ENCODE peak calls at places on chromosome 20, in seven cellular contexts. One of them, this sample, is unnamed.

GRCh38 chr20:420721-421574 is 12.8 kb downstream of the RBCK1 start:
- DNase-seq in HepG2: no peak
- DNase-seq in endothelial cell of umbilical vein: no peak
- DNase-seq in HCT116: no peak
- DNase-seq in GM23338: peak
- DNase-seq in GM12878: no peak
- DNase-seq in K562: peak
- DNase-seq in this sample: no peak

GRCh38 chr20:1934162-1934561 is 39.0 kb downstream of the SIRPA start:
- DNase-seq in HCT116: no peak
- DNase-seq in K562: no peak
- DNase-seq in HepG2: no peak
- DNase-seq in GM23338: no peak
- DNase-seq in GM12878: no peak
- DNase-seq in endothelial cell of umbilical vein: no peak
- DNase-seq in this sample: no peak

GRCh38 chr20:19602660-19603389 is 155.2 kb upstream of the RIN2 start:
- DNase-seq in K562: no peak
- DNase-seq in GM23338: no peak
- DNase-seq in GM12878: no peak
- DNase-seq in HepG2: no peak
- DNase-seq in HCT116: no peak
- DNase-seq in endothelial cell of umbilical vein: no peak
- DNase-seq in this sample: no peak

GRCh38 chr20:444862-445426 is 17.4 kb downstream of the TBC1D20 start:
- DNase-seq in K562: peak
- DNase-seq in GM23338: no peak
- DNase-seq in HepG2: no peak
- DNase-seq in endothelial cell of umbilical vein: peak
- DNase-seq in HCT116: no peak
- DNase-seq in GM12878: no peak
- DNase-seq in this sample: no peak

GRCh38 chr20:46000571-46001145 is 8.1 kb upstream of the MMP9 start:
- DNase-seq in GM12878: no peak
- DNase-seq in K562: no peak
- DNase-seq in HCT116: no peak
- DNase-seq in GM23338: peak
- DNase-seq in endothelial cell of umbilical vein: no peak
- DNase-seq in HepG2: no peak
- DNase-seq in this sample: no peak

GRCh38 chr20:48791666-48792071 is 36.1 kb downstream of the PREX1 start:
- DNase-seq in GM12878: no peak
- DNase-seq in GM23338: no peak
- DNase-seq in HepG2: no peak
- DNase-seq in K562: no peak
- DNase-seq in HCT116: no peak
- DNase-seq in endothelial cell of umbilical vein: peak
- DNase-seq in this sample: no peak

GRCh38 chr20:16107172-16107870 is 465.9 kb downstream of the KIF16B start:
- DNase-seq in endothelial cell of umbilical vein: no peak
- DNase-seq in GM23338: no peak
- DNase-seq in HepG2: no peak
- DNase-seq in HCT116: no peak
- DNase-seq in GM12878: no peak
- DNase-seq in K562: no peak
- DNase-seq in this sample: no peak

GRCh38 chr20:21191839-21192238 is 66.0 kb downstream of the KIZ start:
- DNase-seq in GM12878: no peak
- DNase-seq in HCT116: no peak
- DNase-seq in GM23338: peak
- DNase-seq in HepG2: no peak
- DNase-seq in K562: no peak
- DNase-seq in endothelial cell of umbilical vein: no peak
- DNase-seq in this sample: no peak

GRCh38 chr20:35891375-35891774 is 62.9 kb downstream of the SCAND1 start:
- DNase-seq in K562: no peak
- DNase-seq in endothelial cell of umbilical vein: no peak
- DNase-seq in GM23338: no peak
- DNase-seq in GM12878: no peak
- DNase-seq in HepG2: no peak
- DNase-seq in HCT116: no peak
- DNase-seq in this sample: no peak

GRCh38 chr20:1423625-1424106 is 30.8 kb upstream of the FKBP1A start:
- DNase-seq in GM12878: no peak
- DNase-seq in HCT116: peak
- DNase-seq in HepG2: peak
- DNase-seq in endothelial cell of umbilical vein: peak
- DNase-seq in K562: peak
- DNase-seq in GM23338: peak
- DNase-seq in this sample: peak

GRCh38 chr20:38728911-38729642 is 4.8 kb downstream of the SLC32A1 start:
- DNase-seq in endothelial cell of umbilical vein: no peak
- DNase-seq in K562: no peak
- DNase-seq in HepG2: no peak
- DNase-seq in GM23338: peak
- DNase-seq in HCT116: no peak
- DNase-seq in GM12878: no peak
- DNase-seq in this sample: no peak

GRCh38 chr20:25507385-25508082 is 77.8 kb downstream of the NINL start:
- DNase-seq in GM12878: no peak
- DNase-seq in GM23338: no peak
- DNase-seq in K562: no peak
- DNase-seq in endothelial cell of umbilical vein: no peak
- DNase-seq in HCT116: no peak
- DNase-seq in HepG2: peak
- DNase-seq in this sample: no peak
- H3K27ac ChIP-seq in GM12878: no peak
- H3K27ac ChIP-seq in GM23338: no peak
- H3K27ac ChIP-seq in K562: no peak
- H3K27ac ChIP-seq in endothelial cell of umbilical vein: peak
- H3K27ac ChIP-seq in HCT116: no peak
- H3K27ac ChIP-seq in HepG2: peak
- H3K27ac ChIP-seq in this sample: no peak

GRCh38 chr20:58512808-58513552 is 2.2 kb downstream of the APCDD1L start:
- DNase-seq in HepG2: no peak
- DNase-seq in GM23338: peak
- DNase-seq in HCT116: no peak
- DNase-seq in GM12878: no peak
- DNase-seq in K562: no peak
- DNase-seq in endothelial cell of umbilical vein: no peak
- DNase-seq in this sample: no peak

GRCh38 chr20:58515240-58516212 is at the start of gene APCDD1L:
- DNase-seq in HepG2: no peak
- DNase-seq in GM12878: no peak
- DNase-seq in K562: no peak
- DNase-seq in GM23338: peak
- DNase-seq in HCT116: no peak
- DNase-seq in endothelial cell of umbilical vein: no peak
- DNase-seq in this sample: no peak

GRCh38 chr20:58513580-58514285 is 1.5 kb downstream of the APCDD1L start:
- DNase-seq in HepG2: no peak
- DNase-seq in GM23338: no peak
- DNase-seq in HCT116: no peak
- DNase-seq in GM12878: no peak
- DNase-seq in endothelial cell of umbilical vein: no peak
- DNase-seq in K562: no peak
- DNase-seq in this sample: no peak

GRCh38 chr20:58511861-58512260 is 3.3 kb downstream of the APCDD1L start:
- DNase-seq in HepG2: no peak
- DNase-seq in endothelial cell of umbilical vein: no peak
- DNase-seq in GM23338: no peak
- DNase-seq in GM12878: no peak
- DNase-seq in HCT116: no peak
- DNase-seq in K562: no peak
- DNase-seq in this sample: no peak

GRCh38 chr20:58514321-58515239 is 619 bp downstream of the APCDD1L start:
- DNase-seq in HepG2: no peak
- DNase-seq in GM12878: no peak
- DNase-seq in endothelial cell of umbilical vein: no peak
- DNase-seq in GM23338: peak
- DNase-seq in HCT116: no peak
- DNase-seq in K562: no peak
- DNase-seq in this sample: no peak
- TF ChIP-seq EZH2 in HepG2: no peak
- TF ChIP-seq EZH2 in GM12878: no peak
- TF ChIP-seq EZH2 in endothelial cell of umbilical vein: peak
- TF ChIP-seq EZH2 in GM23338: no peak
- TF ChIP-seq EZH2 in HCT116: no peak
- TF ChIP-seq EZH2 in K562: no peak
- TF ChIP-seq EZH2 in this sample: no peak

GRCh38 chr20:50309764-50310672 is 119.4 kb downstream of the CEBPB start:
- DNase-seq in HCT116: no peak
- DNase-seq in GM12878: no peak
- DNase-seq in HepG2: no peak
- DNase-seq in endothelial cell of umbilical vein: no peak
- DNase-seq in K562: no peak
- DNase-seq in GM23338: no peak
- DNase-seq in this sample: no peak

GRCh38 chr20:50312002-50312681 is 121.5 kb downstream of the CEBPB start:
- DNase-seq in HepG2: no peak
- DNase-seq in GM12878: no peak
- DNase-seq in GM23338: no peak
- DNase-seq in HCT116: no peak
- DNase-seq in endothelial cell of umbilical vein: no peak
- DNase-seq in K562: no peak
- DNase-seq in this sample: no peak

GRCh38 chr20:50309280-50309763 is 118.7 kb downstream of the CEBPB start:
- DNase-seq in HepG2: no peak
- DNase-seq in GM23338: no peak
- DNase-seq in endothelial cell of umbilical vein: no peak
- DNase-seq in K562: no peak
- DNase-seq in GM12878: no peak
- DNase-seq in HCT116: no peak
- DNase-seq in this sample: no peak

GRCh38 chr20:50311308-50312001 is 120.8 kb downstream of the CEBPB start:
- DNase-seq in HepG2: no peak
- DNase-seq in HCT116: no peak
- DNase-seq in GM23338: no peak
- DNase-seq in K562: no peak
- DNase-seq in GM12878: no peak
- DNase-seq in endothelial cell of umbilical vein: no peak
- DNase-seq in this sample: no peak

DNA sequence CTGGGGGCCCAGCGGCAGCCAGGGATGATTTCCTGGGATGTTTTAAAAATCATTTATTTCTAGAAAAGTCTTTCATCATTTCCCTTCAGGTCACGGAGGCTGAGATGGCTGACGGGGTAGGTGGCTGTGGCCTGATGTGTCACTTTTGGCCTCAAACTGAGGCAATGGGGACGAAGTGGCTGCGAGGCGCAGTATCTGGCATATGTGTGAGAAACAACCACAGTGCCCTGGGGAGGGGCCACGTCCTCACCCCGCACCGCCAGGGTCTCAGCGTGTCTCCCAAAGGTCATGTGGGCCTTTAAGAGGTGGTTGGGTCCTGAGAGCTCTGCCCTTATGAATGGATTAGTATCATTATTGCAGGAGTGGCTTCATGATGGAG is 120.0 kb downstream of the CEBPB start:
- DNase-seq in GM12878: no peak
- DNase-seq in GM23338: no peak
- DNase-seq in HepG2: no peak
- DNase-seq in HCT116: no peak
- DNase-seq in endothelial cell of umbilical vein: no peak
- DNase-seq in K562: no peak
- DNase-seq in this sample: no peak
- TF ChIP-seq POLR2AphosphoS5 in GM12878: no peak
- TF ChIP-seq POLR2AphosphoS5 in GM23338: no peak
- TF ChIP-seq POLR2AphosphoS5 in HepG2: no peak
- TF ChIP-seq POLR2AphosphoS5 in HCT116: no peak
- TF ChIP-seq POLR2AphosphoS5 in endothelial cell of umbilical vein: no peak
- TF ChIP-seq POLR2AphosphoS5 in K562: no peak
- TF ChIP-seq POLR2AphosphoS5 in this sample: no peak

GRCh38 chr20:44405246-44405645 is 49.7 kb downstream of the HNF4A start:
- DNase-seq in HCT116: no peak
- DNase-seq in GM23338: no peak
- DNase-seq in K562: no peak
- DNase-seq in HepG2: no peak
- DNase-seq in endothelial cell of umbilical vein: no peak
- DNase-seq in GM12878: no peak
- DNase-seq in this sample: no peak
- H3K27ac ChIP-seq in HCT116: no peak
- H3K27ac ChIP-seq in GM23338: no peak
- H3K27ac ChIP-seq in K562: no peak
- H3K27ac ChIP-seq in HepG2: peak
- H3K27ac ChIP-seq in endothelial cell of umbilical vein: no peak
- H3K27ac ChIP-seq in GM12878: no peak
- H3K27ac ChIP-seq in this sample: no peak

GRCh38 chr20:63015147-63015664 is 8.4 kb upstream of the BHLHE23 start:
- DNase-seq in GM23338: no peak
- DNase-seq in HCT116: no peak
- DNase-seq in K562: no peak
- DNase-seq in HepG2: no peak
- DNase-seq in endothelial cell of umbilical vein: no peak
- DNase-seq in GM12878: no peak
- DNase-seq in this sample: no peak
- TF ChIP-seq EZH2 in GM23338: no peak
- TF ChIP-seq EZH2 in HCT116: no peak
- TF ChIP-seq EZH2 in K562: no peak
- TF ChIP-seq EZH2 in HepG2: no peak
- TF ChIP-seq EZH2 in endothelial cell of umbilical vein: no peak
- TF ChIP-seq EZH2 in GM12878: no peak
- TF ChIP-seq EZH2 in this sample: no peak

This sample was measured in SK-N-MC.